ENCODE peak calls at places on chromosomes 16 and 17, in eight cellular contexts. J is lung, Z is Peyer's patch, K is heart left ventricle, U is BJ, Y is neural progenitor cell, O is endodermal cell, C is IMR-90. E is an unnamed sample. For H3K36me3 and H3K27me3, the result is how much of the 10 kb centered on the place peaks cover.

GRCh38 chr16:1183235-1183907 is 30.5 kb downstream of the CACNA1H start:
- DNase-seq in J (no peak), Z (no peak), K (peak), U (no peak), Y (peak), O (no peak), C (peak), E (peak)

GRCh38 chr16:30760160-30760559 is 1.7 kb downstream of the CFAP119 start:
- DNase-seq in J (no peak), Z (no peak), K (no peak), U (no peak), Y (no peak), O (no peak), C (no peak), E (peak)

GRCh38 chr17:77790143-77790829 is 168.2 kb upstream of the TNRC6C start:
- DNase-seq in J (no peak), Z (no peak), K (no peak), U (no peak), Y (peak), O (peak), C (no peak), E (peak)

GRCh38 chr17:81941484-81942166 is 4.5 kb upstream of the PYCR1 start:
- DNase-seq in J (no peak), Z (no peak), K (peak), U (no peak), Y (peak), O (peak), C (no peak), E (no peak)

GRCh38 chr16:27225536-27226360 is 22.4 kb downstream of the KDM8 start:
- DNase-seq in J (no peak), Z (no peak), K (no peak), U (no peak), Y (no peak), O (no peak), C (no peak), E (peak)

GRCh38 chr16:20257234-20257633 is 70.1 kb downstream of the GP2 start:
- DNase-seq in J (no peak), Z (no peak), K (no peak), U (no peak), Y (no peak), O (no peak), C (no peak), E (no peak)

GRCh38 chr17:82237083-82237745 is 8.4 kb downstream of the SLC16A3 start:
- DNase-seq in J (no peak), Z (no peak), K (no peak), U (no peak), Y (no peak), O (peak), C (no peak), E (peak)

GRCh38 chr17:78774956-78775571 is 7.0 kb downstream of the CYTH1 start:
- DNase-seq in J (no peak), Z (peak), K (no peak), U (no peak), Y (no peak), O (peak), C (no peak), E (no peak)

GRCh38 chr17:78396436-78397335 is 18.2 kb downstream of the PGS1 start:
- DNase-seq in J (peak), Z (no peak), K (peak), U (no peak), Y (no peak), O (no peak), C (no peak), E (peak)

GRCh38 chr17:65173284-65173793 is 36.2 kb downstream of the RGS9 start:
- DNase-seq in J (no peak), Z (peak), K (peak), U (no peak), Y (no peak), O (peak), C (peak), E (no peak)

GRCh38 chr16:56469748-56470147 is 18.4 kb downstream of the OGFOD1 start:
- DNase-seq in J (no peak), Z (no peak), K (no peak), U (no peak), Y (no peak), O (no peak), C (no peak), E (peak)

GRCh38 chr16:59635674-59636073 is 901.6 kb upstream of the GOT2 start:
- DNase-seq in J (no peak), Z (no peak), K (no peak), U (peak), Y (no peak), O (no peak), C (peak), E (no peak)

DNA sequence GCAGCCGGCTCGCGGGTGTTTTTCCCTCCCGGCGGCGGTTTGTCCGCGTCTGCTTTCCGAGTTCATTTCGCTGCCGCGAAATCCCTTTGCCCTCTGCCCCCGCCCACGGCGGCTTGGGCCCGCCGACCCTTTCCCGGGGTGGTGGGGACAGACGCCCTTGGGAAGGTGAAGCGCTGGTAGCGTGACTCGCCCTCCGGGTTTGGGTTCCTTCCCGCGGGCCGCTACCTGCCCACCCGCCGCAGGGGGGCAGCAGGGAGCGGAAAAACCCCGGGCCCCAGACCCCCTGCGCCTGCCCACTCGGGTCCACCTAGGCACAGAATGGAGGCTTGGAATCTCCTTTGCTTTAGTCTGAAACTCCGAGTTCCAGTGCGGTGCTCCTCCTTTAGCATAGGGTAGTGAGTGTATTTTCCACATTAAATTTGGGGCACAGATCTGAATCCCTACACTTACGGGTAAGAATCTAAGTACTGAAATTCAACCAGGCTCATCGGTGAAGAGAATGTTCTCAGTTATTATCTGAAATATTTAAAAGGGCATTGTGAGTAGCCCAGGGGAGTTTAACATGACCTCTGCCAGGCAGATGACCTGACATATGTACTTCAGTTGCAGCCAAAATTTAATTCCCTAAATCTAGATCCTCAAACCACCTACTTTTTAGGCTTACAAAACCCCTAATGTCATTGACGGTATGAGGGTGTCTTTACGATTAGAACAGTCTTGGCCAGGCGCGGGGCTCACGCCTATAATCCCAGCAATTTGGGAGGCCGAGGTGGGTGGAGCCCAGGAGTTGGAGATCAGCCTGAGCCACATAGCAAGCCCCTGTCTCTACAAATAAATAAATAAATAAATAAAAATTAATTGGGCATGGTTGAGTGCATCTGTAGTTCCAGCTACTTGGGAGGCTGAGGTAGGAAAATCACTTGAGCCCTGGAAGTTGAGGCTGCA is 1.0 kb downstream of the NME2 start:
- DNase-seq in J (peak), Z (peak), K (peak), U (no peak), Y (peak), O (peak), C (peak), E (peak)
- H3K36me3 ChIP-seq in J (under half), Z (under half), K (half or more), U (under half), Y (under half), O (under half), C (under half), E (half or more)

DNA sequence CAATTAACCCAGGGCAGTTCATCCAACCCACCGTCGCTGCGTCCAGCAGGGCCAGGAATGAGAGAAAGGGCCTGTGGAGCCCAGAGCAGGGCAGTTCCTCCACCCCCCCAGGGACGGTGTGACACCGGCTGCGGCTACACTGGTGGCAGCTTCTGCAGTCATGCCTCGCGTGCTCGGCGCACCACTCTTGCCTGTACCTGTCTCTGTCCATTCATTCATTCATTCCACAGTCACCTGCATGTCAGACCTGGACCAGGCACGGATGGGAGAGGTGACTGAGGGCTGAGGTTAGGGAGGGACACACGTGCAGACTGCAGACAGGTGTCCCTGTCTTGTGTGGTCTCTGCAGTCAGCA is 27.3 kb downstream of the ENDOV start:
- DNase-seq in J (no peak), Z (no peak), K (no peak), U (no peak), Y (no peak), O (no peak), C (no peak), E (no peak)
- H3K27me3 ChIP-seq in J (under half), Z (under half), K (under half), U (under half), Y (under half), O (under half), C (under half), E (under half)

DNA sequence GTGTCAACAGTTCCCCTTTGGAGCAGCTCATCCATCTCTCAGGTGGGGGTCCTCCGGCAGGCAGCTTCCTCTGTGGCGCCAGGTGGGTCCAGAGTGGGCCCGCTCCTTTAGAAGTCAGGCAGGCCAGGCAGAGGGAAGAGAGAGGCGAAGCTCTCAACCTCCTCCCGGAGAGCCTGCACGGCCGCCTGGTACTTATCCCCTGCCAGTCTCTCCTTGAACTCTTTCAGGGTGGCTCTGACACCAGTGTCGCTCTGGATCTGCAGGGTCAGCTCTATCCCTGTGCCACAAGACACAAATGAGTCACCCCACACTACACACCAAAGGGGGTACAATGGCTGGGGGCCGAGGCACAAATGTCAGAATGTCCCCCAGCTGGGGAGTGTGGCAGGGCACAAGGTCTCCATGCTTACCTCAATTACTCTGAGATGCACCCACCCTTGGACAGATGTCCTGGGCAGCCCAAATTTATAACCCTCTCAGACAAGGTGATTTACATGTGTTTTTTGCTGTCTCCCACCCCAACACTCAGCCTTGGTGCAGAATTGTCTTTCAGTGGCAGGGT is 13.6 kb downstream of the SMCR8 start:
- DNase-seq in J (no peak), Z (no peak), K (no peak), U (no peak), Y (no peak), O (peak), C (no peak), E (peak)
- H3K36me3 ChIP-seq in J (under half), Z (under half), K (half or more), U (under half), Y (under half), O (half or more), C (under half), E (under half)

GRCh38 chr16:49961087-49961486 is 63.9 kb upstream of the CNEP1R1 start:
- DNase-seq in J (no peak), Z (no peak), K (no peak), U (peak), Y (no peak), O (no peak), C (peak), E (no peak)

GRCh38 chr16:49956915-49957314 is 68.1 kb upstream of the CNEP1R1 start:
- DNase-seq in J (no peak), Z (no peak), K (no peak), U (no peak), Y (no peak), O (no peak), C (no peak), E (no peak)

GRCh38 chr16:49959552-49960277 is 65.3 kb upstream of the CNEP1R1 start:
- DNase-seq in J (peak), Z (no peak), K (no peak), U (no peak), Y (no peak), O (no peak), C (no peak), E (peak)

GRCh38 chr16:49953090-49953489 is 71.9 kb upstream of the CNEP1R1 start:
- DNase-seq in J (no peak), Z (no peak), K (no peak), U (no peak), Y (no peak), O (no peak), C (no peak), E (peak)

GRCh38 chr16:49958474-49958873 is 66.6 kb upstream of the CNEP1R1 start:
- DNase-seq in J (no peak), Z (no peak), K (no peak), U (no peak), Y (no peak), O (no peak), C (no peak), E (no peak)
- H3K27me3 ChIP-seq in J (under half), Z (under half), K (under half), U (under half), Y (under half), O (under half), C (under half), E (under half)

DNA sequence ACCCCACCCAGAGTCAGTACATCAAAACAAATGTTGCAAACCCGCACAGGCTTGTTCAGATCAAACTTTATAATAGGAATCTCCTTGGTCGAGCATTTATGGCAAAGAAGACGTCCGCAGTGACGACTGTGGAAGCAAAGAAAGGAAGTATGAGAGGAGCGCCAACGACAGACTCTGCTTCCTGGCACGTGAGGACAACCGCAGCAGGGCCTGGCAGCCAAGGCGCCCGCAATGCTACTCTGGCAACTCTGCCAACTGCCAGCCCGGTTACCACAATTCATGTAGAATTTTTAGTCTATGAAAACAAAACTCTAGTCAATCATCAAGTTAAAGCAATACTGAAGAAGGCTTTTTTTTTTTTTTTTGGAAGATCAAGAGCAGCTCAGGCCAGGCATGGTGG is 24.8 kb downstream of the CYB5D2 start:
- DNase-seq in J (no peak), Z (no peak), K (no peak), U (no peak), Y (no peak), O (no peak), C (no peak), E (peak)
- H3K36me3 ChIP-seq in J (under half), Z (under half), K (half or more), U (under half), Y (under half), O (half or more), C (half or more), E (half or more)

E was measured in osteoblast.